ENCODE peak calls at places on chromosomes 4 and X, in ten cellular contexts. C is right lobe of liver; S is IMR-90; I is ovary; J is GM23338; X is sigmoid colon; D is HepG2; K is CD8-positive, alpha-beta T cell; Y is mesenchymal stem cell; B is NT2/D1. Z is an unnamed sample.

GRCh38 chr4:152187693-152188092 is 348.2 kb downstream of the FBXW7 start:
- DNase-seq in X (no peak), J (no peak), D (no peak), C (no peak), Y (no peak), B (no peak), S (no peak), I (no peak), K (no peak), Z (no peak)

GRCh38 chr4:158316264-158316663 is 106.0 kb downstream of the TMEM144 start:
- DNase-seq in K (no peak), D (no peak), X (no peak), J (no peak), B (no peak), I (no peak), C (no peak), S (peak; percentile 37), Y (no peak), Z (no peak)

GRCh38 chr4:102606261-102606660 is 105.1 kb downstream of the NFKB1 start:
- DNase-seq in J (no peak), D (no peak), I (no peak), Y (no peak), S (no peak), C (no peak), K (no peak), B (no peak), X (no peak), Z (no peak)

GRCh38 chrX:115068896-115069295 is 51.5 kb upstream of the IL13RA2 start:
- DNase-seq in Y (no peak), D (no peak), C (peak; percentile 14), I (no peak), S (no peak), K (no peak), X (peak; percentile 56), B (no peak), J (no peak), Z (no peak)

GRCh38 chr4:42104521-42104920 is 47.9 kb downstream of the BEND4 start:
- DNase-seq in J (no peak), C (no peak), I (no peak), Y (no peak), S (peak; percentile 70), X (no peak), K (no peak), D (no peak), B (no peak), Z (no peak)

GRCh38 chr4:22063613-22064012 is 115.0 kb upstream of the KCNIP4 start:
- DNase-seq in S (no peak), K (no peak), D (no peak), I (no peak), J (no peak), B (no peak), C (no peak), X (no peak), Y (no peak), Z (no peak)

GRCh38 chrX:21725498-21725897 is 32.4 kb downstream of the SMPX start:
- DNase-seq in B (no peak), Y (peak; percentile 10), C (no peak), K (no peak), D (peak; percentile 27), I (no peak), S (peak; percentile 60), X (no peak), J (peak; percentile 62), Z (no peak)

GRCh38 chrX:40003982-40004535 is 93.7 kb downstream of the BCOR start:
- DNase-seq in J (peak; percentile 40), K (no peak), B (no peak), I (no peak), D (no peak), C (no peak), Y (no peak), S (no peak), X (no peak), Z (no peak)

GRCh38 chr4:99998062-99998880 is 48.2 kb upstream of the H2AZ1 start:
- DNase-seq in D (peak; percentile 9), K (no peak), C (no peak), B (peak; percentile 3), X (no peak), Y (peak; percentile 58), I (no peak), S (peak; percentile 62), J (peak; percentile 54), Z (no peak)

GRCh38 chr4:84167579-84167978 is 331.5 kb downstream of the NKX6-1 start:
- DNase-seq in I (no peak), J (peak; percentile 71), K (no peak), B (no peak), Y (peak; percentile 0), D (peak; percentile 3), S (no peak), C (no peak), X (no peak), Z (no peak)

GRCh38 chr4:38223801-38224236 is 263.6 kb downstream of the PTTG2 start:
- DNase-seq in Y (no peak), B (no peak), C (peak; percentile 25), X (no peak), S (no peak), I (no peak), J (no peak), K (no peak), D (peak; percentile 81), Z (no peak)

GRCh38 chr4:140865253-140865652 is 109.1 kb upstream of the TBC1D9 start:
- DNase-seq in J (no peak), S (no peak), X (no peak), I (no peak), B (no peak), C (no peak), K (no peak), D (no peak), Y (no peak), Z (no peak)

GRCh38 chr4:141636771-141637460 is 533 bp downstream of the IL15 start:
- DNase-seq in C (peak; percentile 57), K (no peak), D (no peak), B (no peak), X (peak; percentile 67), Y (peak; percentile 79), I (peak; percentile 18), J (peak; percentile 65), S (peak; percentile 64), Z (no peak)

GRCh38 chr4:34181311-34181808 is 2063.0 kb downstream of the ARAP2 start:
- DNase-seq in S (peak; percentile 91), D (no peak), K (no peak), X (no peak), B (no peak), J (no peak), I (no peak), Y (peak; percentile 85), C (no peak), Z (no peak)

GRCh38 chrX:29299689-29300088 is 712.4 kb downstream of the IL1RAPL1 start:
- DNase-seq in D (no peak), B (no peak), S (no peak), J (no peak), K (no peak), C (no peak), Y (peak; percentile 10), I (no peak), X (no peak), Z (no peak)

GRCh38 chr4:73801692-73802091 is 34.8 kb upstream of the CXCL6 start:
- DNase-seq in X (no peak), S (no peak), Y (no peak), J (no peak), B (no peak), D (no peak), C (no peak), I (no peak), K (no peak), Z (no peak)

GRCh38 chr4:119299221-119300071 is 22.5 kb downstream of the FABP2 start:
- DNase-seq in B (no peak), C (no peak), Y (peak; percentile 43), D (peak; percentile 54), K (no peak), I (no peak), J (peak; percentile 7), S (peak; percentile 28), X (no peak), Z (no peak)

GRCh38 chrX:78375894-78376293 is 48.5 kb upstream of the CYSLTR1 start:
- DNase-seq in Y (no peak), X (no peak), I (no peak), B (no peak), C (no peak), K (no peak), J (peak; percentile 1), S (no peak), D (no peak), Z (no peak)

GRCh38 chr4:8785656-8786142 is 85.9 kb downstream of the HMX1 start:
- DNase-seq in D (no peak), K (no peak), J (no peak), X (no peak), B (no peak), S (no peak), C (no peak), I (no peak), Y (no peak), Z (no peak)
- H3K36me3 ChIP-seq in D (no peaks in the 10 kb centered on the region), K (no peaks in the 10 kb centered on the region), J (no peaks in the 10 kb centered on the region), X (no peaks in the 10 kb centered on the region), B (no peaks in the 10 kb centered on the region), S (no peaks in the 10 kb centered on the region), C (no peaks in the 10 kb centered on the region), I (no peaks in the 10 kb centered on the region), Y (no peaks in the 10 kb centered on the region), Z (no peaks in the 10 kb centered on the region)

GRCh38 chr4:2866891-2867290 is 23.2 kb downstream of the ADD1 start:
- DNase-seq in C (no peak), B (no peak), Y (peak; percentile 64), I (no peak), J (no peak), X (no peak), S (peak; percentile 39), D (no peak), K (no peak), Z (no peak)
- H3K4me1 ChIP-seq in C (no peaks in the 10 kb centered on the region), B (peaks cover 13% of the 10 kb centered on the region), Y (peaks cover 20% of the 10 kb centered on the region), I (peaks cover 38% of the 10 kb centered on the region), J (peaks cover 62% of the 10 kb centered on the region), X (peaks cover 80% of the 10 kb centered on the region), S (peaks cover 33% of the 10 kb centered on the region), D (peaks cover 96% of the 10 kb centered on the region), K (peaks cover 35% of the 10 kb centered on the region), Z (peaks cover 18% of the 10 kb centered on the region)

DNA sequence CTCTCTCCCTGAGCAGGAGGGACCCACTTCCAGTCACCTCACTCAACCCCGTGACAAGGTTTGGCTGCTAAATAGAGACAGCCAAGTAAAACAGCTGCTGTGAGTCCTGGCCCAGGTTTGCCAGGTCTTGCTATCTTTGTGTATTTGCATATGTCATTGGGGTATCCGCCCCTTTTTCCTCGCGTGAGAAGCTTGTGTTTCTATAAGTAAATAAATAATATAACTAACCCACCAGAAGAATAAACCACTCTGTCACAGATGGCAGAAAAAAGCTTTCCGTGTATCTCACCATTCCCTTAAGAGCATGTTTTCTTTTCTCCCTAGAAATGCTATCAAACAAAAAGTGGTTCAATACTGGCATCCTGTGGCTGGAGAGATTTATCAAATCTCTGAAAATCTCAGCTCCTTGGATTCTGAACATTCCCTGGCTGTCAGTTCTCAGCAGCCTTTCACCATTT is 66.8 kb downstream of the SLC7A11 start:
- DNase-seq in B (no peak), J (no peak), Y (peak; percentile 38), D (no peak), K (no peak), I (no peak), X (no peak), C (peak; percentile 21), S (peak; percentile 61), Z (no peak)
- H3K36me3 ChIP-seq in B (peaks cover 3% of the 10 kb centered on the region), J (peaks cover 24% of the 10 kb centered on the region), Y (no peaks in the 10 kb centered on the region), D (peaks cover 84% of the 10 kb centered on the region), K (no peaks in the 10 kb centered on the region), I (no peaks in the 10 kb centered on the region), X (no peaks in the 10 kb centered on the region), C (no peaks in the 10 kb centered on the region), S (peaks cover 18% of the 10 kb centered on the region), Z (no peaks in the 10 kb centered on the region)

DNA sequence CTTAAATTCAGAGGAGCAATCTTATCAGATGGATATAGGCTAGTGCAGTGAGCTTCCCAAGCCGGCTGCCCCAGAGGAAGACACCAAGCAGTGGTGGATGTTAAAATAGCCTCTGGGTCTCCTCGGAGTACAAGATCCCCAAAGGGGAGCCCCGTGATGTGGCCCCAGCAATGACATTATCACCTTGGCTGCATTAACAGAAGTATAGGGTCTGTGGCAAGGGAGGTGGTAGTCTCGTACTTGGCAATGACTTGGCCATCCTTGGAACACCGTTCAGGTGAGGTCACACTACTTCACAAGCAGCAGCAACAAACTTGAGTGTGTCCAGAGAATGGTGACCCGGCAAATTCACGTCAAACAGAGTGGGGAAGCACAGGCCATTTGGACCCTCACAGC is 67.8 kb downstream of the PSAPL1 start:
- DNase-seq in S (no peak), B (no peak), D (no peak), X (peak; percentile 30), K (no peak), J (no peak), I (no peak), C (no peak), Y (no peak), Z (no peak)
- H3K4me1 ChIP-seq in S (no peaks in the 10 kb centered on the region), B (peaks cover 25% of the 10 kb centered on the region), D (no peaks in the 10 kb centered on the region), X (peaks cover 13% of the 10 kb centered on the region), K (no peaks in the 10 kb centered on the region), J (no peaks in the 10 kb centered on the region), I (peaks cover 9% of the 10 kb centered on the region), C (no peaks in the 10 kb centered on the region), Y (peaks cover 9% of the 10 kb centered on the region), Z (no peaks in the 10 kb centered on the region)